ENCODE peak calls at places on chromosome 5, in eight cellular contexts. L is CD8-positive, alpha-beta memory T cell; Y is neural progenitor cell; Z is heart left ventricle; F is tibial artery; J is heart right ventricle; S is substantia nigra; W is coronary artery. D is an unnamed sample.

GRCh38 chr5:154794525-154795234 is 39.5 kb downstream of the LARP1 start:
- DNase-seq in L (no peak), Y (no peak), Z (no peak), F (no peak), J (no peak), S (no peak), W (no peak), D (no peak)

GRCh38 chr5:136408996-136409395 is 43.7 kb upstream of the TRPC7 start:
- DNase-seq in L (no peak), Y (no peak), Z (no peak), F (no peak), J (no peak), S (no peak), W (no peak), D (no peak)

GRCh38 chr5:142839711-142840441 is 69.7 kb downstream of the ARHGAP26 start:
- DNase-seq in L (no peak), Y (no peak), Z (peak), F (peak), J (peak), S (peak), W (peak), D (no peak)

GRCh38 chr5:73448072-73448432 is 525 bp downstream of the FOXD1 start:
- DNase-seq in L (no peak), Y (peak), Z (no peak), F (no peak), J (no peak), S (no peak), W (no peak), D (no peak)

GRCh38 chr5:155926011-155926410 is 401.0 kb upstream of the SGCD start:
- DNase-seq in L (no peak), Y (no peak), Z (no peak), F (no peak), J (no peak), S (no peak), W (no peak), D (no peak)

GRCh38 chr5:122816726-122817125 is 28.7 kb upstream of the SNX24 start:
- DNase-seq in L (no peak), Y (peak), Z (no peak), F (no peak), J (no peak), S (no peak), W (no peak), D (no peak)

GRCh38 chr5:122707796-122708195 is 67.1 kb upstream of the SNX2 start:
- DNase-seq in L (no peak), Y (no peak), Z (no peak), F (no peak), J (no peak), S (no peak), W (no peak), D (no peak)

GRCh38 chr5:14882658-14883580 is 11.3 kb upstream of the ANKH start:
- DNase-seq in L (no peak), Y (no peak), Z (peak), F (no peak), J (peak), S (no peak), W (no peak), D (no peak)

GRCh38 chr5:73066466-73066865 is 53.9 kb upstream of the TMEM171 start:
- DNase-seq in L (no peak), Y (no peak), Z (no peak), F (no peak), J (no peak), S (no peak), W (no peak), D (no peak)

GRCh38 chr5:52864376-52864775 is 76.7 kb downstream of the ITGA1 start:
- DNase-seq in L (no peak), Y (no peak), Z (no peak), F (no peak), J (peak), S (no peak), W (no peak), D (no peak)

GRCh38 chr5:39283231-39283818 is 64.0 kb upstream of the FYB1 start:
- DNase-seq in L (peak), Y (peak), Z (no peak), F (no peak), J (peak), S (peak), W (no peak), D (peak)

GRCh38 chr5:122915717-122916399 is 70.4 kb downstream of the SNX24 start:
- DNase-seq in L (no peak), Y (no peak), Z (no peak), F (no peak), J (no peak), S (peak), W (no peak), D (no peak)

GRCh38 chr5:151137067-151137825 is 20.3 kb downstream of the ANXA6 start:
- DNase-seq in L (no peak), Y (no peak), Z (no peak), F (no peak), J (no peak), S (no peak), W (no peak), D (no peak)

GRCh38 chr5:141677415-141677814 is 4.6 kb downstream of the ARAP3 start:
- DNase-seq in L (no peak), Y (peak), Z (no peak), F (no peak), J (no peak), S (no peak), W (no peak), D (no peak)

GRCh38 chr5:127801751-127802476 is 98.7 kb downstream of the CCDC192 start:
- DNase-seq in L (no peak), Y (no peak), Z (no peak), F (no peak), J (no peak), S (no peak), W (no peak), D (no peak)

GRCh38 chr5:134735243-134735642 is 3.1 kb upstream of the CAMLG start:
- DNase-seq in L (no peak), Y (no peak), Z (no peak), F (no peak), J (no peak), S (no peak), W (no peak), D (no peak)
- H3K27ac ChIP-seq in L (no peak), Y (no peak), Z (no peak), F (no peak), J (no peak), S (no peak), W (no peak), D (no peak)

GRCh38 chr5:69418559-69418958 is 3.6 kb downstream of the MARVELD2 start:
- DNase-seq in L (no peak), Y (no peak), Z (no peak), F (no peak), J (no peak), S (no peak), W (no peak), D (no peak)

GRCh38 chr5:69414885-69415583 is at the start of gene MARVELD2:
- DNase-seq in L (peak), Y (peak), Z (peak), F (peak), J (peak), S (peak), W (no peak), D (peak)

GRCh38 chr5:69415584-69415958 is 655 bp downstream of the MARVELD2 start:
- DNase-seq in L (no peak), Y (peak), Z (no peak), F (no peak), J (no peak), S (no peak), W (no peak), D (no peak)

GRCh38 chr5:69416699-69417098 is 1.8 kb downstream of the MARVELD2 start:
- DNase-seq in L (no peak), Y (no peak), Z (no peak), F (no peak), J (no peak), S (no peak), W (no peak), D (no peak)

GRCh38 chr5:69416180-69416579 is 1.3 kb downstream of the MARVELD2 start:
- DNase-seq in L (no peak), Y (peak), Z (no peak), F (no peak), J (no peak), S (no peak), W (no peak), D (no peak)
- H3K27ac ChIP-seq in L (no peak), Y (no peak), Z (no peak), F (no peak), J (no peak), S (no peak), W (no peak), D (no peak)

GRCh38 chr5:109340351-109340750 is 69.4 kb downstream of the PJA2 start:
- DNase-seq in L (no peak), Y (no peak), Z (no peak), F (no peak), J (no peak), S (no peak), W (no peak), D (no peak)
- H3K27ac ChIP-seq in L (no peak), Y (no peak), Z (no peak), F (no peak), J (no peak), S (no peak), W (no peak), D (no peak)

GRCh38 chr5:50576686-50577256 is 89.7 kb upstream of the PARP8 start:
- DNase-seq in L (no peak), Y (no peak), Z (no peak), F (no peak), J (no peak), S (no peak), W (no peak), D (no peak)

GRCh38 chr5:50580506-50580905 is 85.9 kb upstream of the PARP8 start:
- DNase-seq in L (no peak), Y (no peak), Z (no peak), F (no peak), J (no peak), S (no peak), W (no peak), D (no peak)

GRCh38 chr5:50583621-50584020 is 82.8 kb upstream of the PARP8 start:
- DNase-seq in L (no peak), Y (no peak), Z (no peak), F (no peak), J (no peak), S (no peak), W (no peak), D (no peak)

DNA sequence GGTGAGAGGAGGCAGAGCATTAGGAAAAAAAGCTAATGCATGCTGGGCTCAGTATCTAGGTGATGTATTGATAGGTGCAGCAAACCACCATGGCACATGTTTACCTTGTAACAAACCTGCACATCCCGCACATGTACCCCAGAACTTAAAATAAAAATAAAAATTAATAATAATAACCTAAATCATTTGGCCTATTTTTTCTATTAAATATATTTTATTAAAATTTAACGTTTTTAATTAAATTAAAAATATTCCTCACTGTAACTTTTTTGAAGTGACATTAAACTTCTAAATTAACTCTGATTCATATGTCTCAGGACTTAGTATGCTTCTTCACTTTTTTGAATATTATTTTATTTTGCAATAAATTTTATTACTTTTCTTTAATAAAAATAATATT is 83.7 kb upstream of the PARP8 start:
- DNase-seq in L (no peak), Y (no peak), Z (no peak), F (no peak), J (no peak), S (no peak), W (no peak), D (no peak)
- H3K27ac ChIP-seq in L (no peak), Y (no peak), Z (no peak), F (no peak), J (no peak), S (no peak), W (no peak), D (no peak)